ENCODE peak calls at places on chromosomes 3 and 15, in eight cellular contexts. E is kidney tubule cell; I is glutamatergic neuron; W is stimulated activated CD8-positive, alpha-beta memory T cell treated with anti-CD3 and anti-CD28 coated beads, Interleukin-12 subunit alpha, Interleukin-12 subunit beta, amount 100 ng/mL, for 4 hours; S is activated naive CD8-positive, alpha-beta T cell treated with anti-CD3 and anti-CD28 coated beads for 36 hours; Y is activated T-cell treated with anti-CD3 and anti-CD28 coated beads for 48 hours; T is HTR-8/SVneo; P is COLO829. Z is an unnamed sample.

GRCh38 chr3:195893121-195893449 is 15.3 kb downstream of the TNK2 start:
- DNase-seq in E (no peak), I (no peak), W (no peak), S (no peak), Y (no peak), T (no peak), P (no peak), Z (no peak)

GRCh38 chr3:8052599-8053185 is 448.9 kb upstream of the LMCD1 start:
- DNase-seq in E (no peak), I (no peak), W (no peak), S (no peak), Y (no peak), T (no peak), P (no peak), Z (no peak)

GRCh38 chr15:29921130-29921601 is 98.9 kb upstream of the TJP1 start:
- DNase-seq in E (peak), I (no peak), W (no peak), S (no peak), Y (no peak), T (no peak), P (no peak), Z (no peak)

GRCh38 chr15:45448516-45448915 is 70.2 kb upstream of the GATM start:
- DNase-seq in E (peak), I (no peak), W (no peak), S (no peak), Y (no peak), T (no peak), P (no peak), Z (no peak)

GRCh38 chr3:9912294-9912935 is 4.5 kb upstream of the IL17RC start:
- DNase-seq in E (peak), I (no peak), W (no peak), S (no peak), Y (no peak), T (no peak), P (no peak), Z (peak)

GRCh38 chr3:58237238-58237939 is at the start of gene ABHD6:
- DNase-seq in E (peak), I (peak), W (peak), S (peak), Y (peak), T (peak), P (peak), Z (peak)

GRCh38 chr3:43759297-43759782 is 68.6 kb downstream of the ABHD5 start:
- DNase-seq in E (peak), I (no peak), W (no peak), S (no peak), Y (no peak), T (peak), P (no peak), Z (no peak)

GRCh38 chr3:94159062-94159726 is 96.3 kb downstream of the NSUN3 start:
- DNase-seq in E (peak), I (no peak), W (no peak), S (no peak), Y (no peak), T (no peak), P (no peak), Z (no peak)

GRCh38 chr15:67067930-67068542 is 2.6 kb downstream of the SMAD3 start:
- DNase-seq in E (peak), I (no peak), W (no peak), S (no peak), Y (no peak), T (no peak), P (no peak), Z (no peak)